ENCODE peak calls at places on chromosomes 3 and 15, in nine cellular contexts. One of them, this sample, is unnamed.

GRCh38 chr15:72117448-72117697 is 577 bp downstream of the MYO9A start:
- DNase-seq in stomach: peak; percentile 79
- DNase-seq in K562: peak; percentile 52
- DNase-seq in sigmoid colon: peak; percentile 92
- DNase-seq in thoracic aorta: peak; percentile 30
- DNase-seq in LNCaP clone FGC: no peak
- DNase-seq in neural progenitor cell: peak; percentile 90
- DNase-seq in WERI-Rb-1: peak; percentile 66
- DNase-seq in left lung: peak; percentile 95
- DNase-seq in this sample: peak; percentile 88

GRCh38 chr3:158104346-158105020 is 1.7 kb downstream of the SHOX2 start:
- DNase-seq in WERI-Rb-1: no peak
- DNase-seq in neural progenitor cell: no peak
- DNase-seq in left lung: no peak
- DNase-seq in sigmoid colon: no peak
- DNase-seq in LNCaP clone FGC: no peak
- DNase-seq in stomach: no peak
- DNase-seq in thoracic aorta: no peak
- DNase-seq in K562: no peak
- DNase-seq in this sample: no peak

GRCh38 chr3:99484871-99485270 is 153.5 kb upstream of the COL8A1 start:
- DNase-seq in WERI-Rb-1: no peak
- DNase-seq in sigmoid colon: no peak
- DNase-seq in left lung: no peak
- DNase-seq in thoracic aorta: no peak
- DNase-seq in K562: no peak
- DNase-seq in LNCaP clone FGC: no peak
- DNase-seq in stomach: no peak
- DNase-seq in neural progenitor cell: peak; percentile 49
- DNase-seq in this sample: no peak

GRCh38 chr3:38281895-38282686 is at the start of gene SLC22A14:
- DNase-seq in left lung: peak; percentile 57
- DNase-seq in K562: peak; percentile 65
- DNase-seq in WERI-Rb-1: peak; percentile 41
- DNase-seq in thoracic aorta: no peak
- DNase-seq in sigmoid colon: no peak
- DNase-seq in LNCaP clone FGC: no peak
- DNase-seq in stomach: no peak
- DNase-seq in neural progenitor cell: peak; percentile 16
- DNase-seq in this sample: peak; percentile 78

GRCh38 chr3:160226026-160226739 is 961 bp downstream of the C3orf80 start:
- DNase-seq in LNCaP clone FGC: no peak
- DNase-seq in WERI-Rb-1: peak; percentile 33
- DNase-seq in stomach: no peak
- DNase-seq in left lung: peak; percentile 80
- DNase-seq in neural progenitor cell: peak; percentile 74
- DNase-seq in sigmoid colon: peak; percentile 69
- DNase-seq in thoracic aorta: no peak
- DNase-seq in K562: peak; percentile 18
- DNase-seq in this sample: peak; percentile 72

GRCh38 chr3:190673157-190673556 is 159.3 kb downstream of the IL1RAP start:
- DNase-seq in LNCaP clone FGC: no peak
- DNase-seq in WERI-Rb-1: no peak
- DNase-seq in left lung: no peak
- DNase-seq in sigmoid colon: no peak
- DNase-seq in neural progenitor cell: no peak
- DNase-seq in thoracic aorta: no peak
- DNase-seq in stomach: no peak
- DNase-seq in K562: no peak
- DNase-seq in this sample: no peak

GRCh38 chr3:167671878-167672427 is 18.2 kb upstream of the WDR49 start:
- DNase-seq in thoracic aorta: no peak
- DNase-seq in WERI-Rb-1: no peak
- DNase-seq in sigmoid colon: no peak
- DNase-seq in left lung: no peak
- DNase-seq in stomach: no peak
- DNase-seq in neural progenitor cell: no peak
- DNase-seq in K562: no peak
- DNase-seq in LNCaP clone FGC: no peak
- DNase-seq in this sample: no peak

GRCh38 chr3:48949376-48949717 is 30.7 kb downstream of the ARIH2 start:
- DNase-seq in neural progenitor cell: no peak
- DNase-seq in left lung: no peak
- DNase-seq in stomach: no peak
- DNase-seq in sigmoid colon: no peak
- DNase-seq in LNCaP clone FGC: no peak
- DNase-seq in thoracic aorta: no peak
- DNase-seq in WERI-Rb-1: no peak
- DNase-seq in K562: no peak
- DNase-seq in this sample: no peak

GRCh38 chr15:92921215-92922131 is 21.3 kb downstream of the CHD2 start:
- DNase-seq in K562: no peak
- DNase-seq in sigmoid colon: no peak
- DNase-seq in WERI-Rb-1: no peak
- DNase-seq in left lung: no peak
- DNase-seq in stomach: no peak
- DNase-seq in LNCaP clone FGC: no peak
- DNase-seq in thoracic aorta: no peak
- DNase-seq in neural progenitor cell: no peak
- DNase-seq in this sample: no peak

GRCh38 chr3:57163751-57164150 is 1.4 kb downstream of the IL17RD start:
- DNase-seq in K562: no peak
- DNase-seq in neural progenitor cell: no peak
- DNase-seq in LNCaP clone FGC: no peak
- DNase-seq in WERI-Rb-1: no peak
- DNase-seq in thoracic aorta: no peak
- DNase-seq in stomach: no peak
- DNase-seq in left lung: no peak
- DNase-seq in sigmoid colon: no peak
- DNase-seq in this sample: peak; percentile 53

GRCh38 chr3:133914839-133915600 is 19.3 kb upstream of the RAB6B start:
- DNase-seq in thoracic aorta: no peak
- DNase-seq in neural progenitor cell: no peak
- DNase-seq in WERI-Rb-1: peak; percentile 59
- DNase-seq in stomach: no peak
- DNase-seq in sigmoid colon: no peak
- DNase-seq in LNCaP clone FGC: no peak
- DNase-seq in K562: no peak
- DNase-seq in left lung: no peak
- DNase-seq in this sample: no peak
- H3K4me3 ChIP-seq in thoracic aorta: no peak overlapping the region
- H3K4me3 ChIP-seq in neural progenitor cell: no peak overlapping the region
- H3K4me3 ChIP-seq in WERI-Rb-1: peak overlapping the region; percentile 0
- H3K4me3 ChIP-seq in stomach: no peak overlapping the region
- H3K4me3 ChIP-seq in sigmoid colon: no peak overlapping the region
- H3K4me3 ChIP-seq in LNCaP clone FGC: no peak overlapping the region
- H3K4me3 ChIP-seq in K562: no peak overlapping the region
- H3K4me3 ChIP-seq in left lung: no peak overlapping the region
- H3K4me3 ChIP-seq in this sample: no peak overlapping the region

GRCh38 chr3:108590443-108590842 is 921 bp downstream of the DZIP3 start:
- DNase-seq in WERI-Rb-1: no peak
- DNase-seq in K562: peak; percentile 7
- DNase-seq in neural progenitor cell: peak; percentile 6
- DNase-seq in thoracic aorta: no peak
- DNase-seq in stomach: no peak
- DNase-seq in LNCaP clone FGC: no peak
- DNase-seq in left lung: no peak
- DNase-seq in sigmoid colon: no peak
- DNase-seq in this sample: no peak
- H3K4me3 ChIP-seq in WERI-Rb-1: peak overlapping the region; percentile 100
- H3K4me3 ChIP-seq in K562: peak overlapping the region; percentile 76
- H3K4me3 ChIP-seq in neural progenitor cell: peak overlapping the region; percentile 87
- H3K4me3 ChIP-seq in thoracic aorta: peak overlapping the region; percentile 89
- H3K4me3 ChIP-seq in stomach: peak overlapping the region; percentile 95
- H3K4me3 ChIP-seq in LNCaP clone FGC: peak overlapping the region; percentile 82
- H3K4me3 ChIP-seq in left lung: peak overlapping the region; percentile 63
- H3K4me3 ChIP-seq in sigmoid colon: peak overlapping the region; percentile 64
- H3K4me3 ChIP-seq in this sample: peak overlapping the region; percentile 82

GRCh38 chr3:31968391-31968926 is 12.6 kb downstream of the OSBPL10 start:
- DNase-seq in neural progenitor cell: no peak
- DNase-seq in left lung: no peak
- DNase-seq in K562: no peak
- DNase-seq in sigmoid colon: no peak
- DNase-seq in WERI-Rb-1: no peak
- DNase-seq in stomach: no peak
- DNase-seq in LNCaP clone FGC: no peak
- DNase-seq in thoracic aorta: no peak
- DNase-seq in this sample: no peak

GRCh38 chr3:31971607-31972006 is 9.5 kb downstream of the OSBPL10 start:
- DNase-seq in left lung: no peak
- DNase-seq in stomach: no peak
- DNase-seq in neural progenitor cell: no peak
- DNase-seq in sigmoid colon: no peak
- DNase-seq in thoracic aorta: no peak
- DNase-seq in K562: no peak
- DNase-seq in WERI-Rb-1: no peak
- DNase-seq in LNCaP clone FGC: no peak
- DNase-seq in this sample: no peak

GRCh38 chr3:31966978-31967592 is 14.0 kb downstream of the OSBPL10 start:
- DNase-seq in stomach: no peak
- DNase-seq in LNCaP clone FGC: no peak
- DNase-seq in left lung: no peak
- DNase-seq in K562: no peak
- DNase-seq in neural progenitor cell: no peak
- DNase-seq in sigmoid colon: no peak
- DNase-seq in WERI-Rb-1: no peak
- DNase-seq in thoracic aorta: no peak
- DNase-seq in this sample: no peak

GRCh38 chr3:31973081-31973480 is 8.0 kb downstream of the OSBPL10 start:
- DNase-seq in WERI-Rb-1: no peak
- DNase-seq in thoracic aorta: no peak
- DNase-seq in LNCaP clone FGC: no peak
- DNase-seq in left lung: no peak
- DNase-seq in K562: no peak
- DNase-seq in sigmoid colon: no peak
- DNase-seq in stomach: no peak
- DNase-seq in neural progenitor cell: no peak
- DNase-seq in this sample: no peak

GRCh38 chr3:31968927-31969418 is 12.1 kb downstream of the OSBPL10 start:
- DNase-seq in stomach: no peak
- DNase-seq in sigmoid colon: no peak
- DNase-seq in WERI-Rb-1: no peak
- DNase-seq in K562: no peak
- DNase-seq in neural progenitor cell: peak; percentile 73
- DNase-seq in thoracic aorta: peak; percentile 18
- DNase-seq in LNCaP clone FGC: no peak
- DNase-seq in left lung: no peak
- DNase-seq in this sample: no peak
- H3K4me3 ChIP-seq in stomach: no peak overlapping the region
- H3K4me3 ChIP-seq in sigmoid colon: no peak overlapping the region
- H3K4me3 ChIP-seq in WERI-Rb-1: no peak overlapping the region
- H3K4me3 ChIP-seq in K562: no peak overlapping the region
- H3K4me3 ChIP-seq in neural progenitor cell: no peak overlapping the region
- H3K4me3 ChIP-seq in thoracic aorta: peak overlapping the region; percentile 40
- H3K4me3 ChIP-seq in LNCaP clone FGC: no peak overlapping the region
- H3K4me3 ChIP-seq in left lung: no peak overlapping the region
- H3K4me3 ChIP-seq in this sample: no peak overlapping the region

DNA sequence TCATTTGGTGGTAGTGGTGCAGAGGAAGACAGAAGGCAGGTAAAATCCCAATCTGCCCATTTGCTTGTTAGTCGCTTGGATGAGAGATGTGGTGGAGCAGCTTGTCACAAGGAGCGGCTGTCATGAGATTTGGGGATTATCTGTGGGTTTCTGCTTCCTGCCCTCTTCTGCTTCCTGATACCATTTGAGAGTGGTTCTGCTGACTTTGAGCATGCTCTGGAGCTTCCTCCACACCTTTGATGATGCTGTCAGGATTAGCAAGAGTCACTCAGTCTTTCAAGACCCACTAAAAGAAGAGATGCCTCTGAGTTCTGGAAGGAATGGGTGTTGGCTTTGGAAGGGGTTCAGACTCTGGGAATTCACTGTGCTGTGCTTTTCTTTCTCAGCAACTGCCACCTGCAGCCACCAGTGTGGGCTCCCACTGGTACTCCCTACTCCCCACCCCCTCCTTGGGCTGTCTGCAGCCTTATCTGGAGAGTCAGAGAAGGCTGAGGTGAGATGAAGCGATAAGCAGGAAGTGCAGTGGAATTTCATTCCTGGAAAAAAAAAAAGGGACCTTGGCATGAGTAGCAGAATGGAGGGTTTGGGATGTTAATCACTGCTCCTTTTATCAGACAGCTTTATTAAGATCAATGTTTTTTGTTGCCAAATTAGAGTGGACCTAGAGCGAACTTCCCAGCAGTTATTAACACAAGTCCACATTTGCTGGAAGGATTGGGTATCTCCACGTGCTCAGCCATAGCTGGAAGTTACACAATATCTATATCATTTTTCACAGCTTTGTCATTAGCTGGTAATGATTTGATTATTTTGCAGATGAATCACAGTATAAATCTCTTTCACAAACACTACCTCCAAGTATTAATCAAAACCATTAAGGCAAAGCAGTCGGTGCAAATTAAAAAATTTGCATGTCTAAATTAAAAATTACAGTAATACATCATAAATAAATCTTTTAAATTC is 233.0 kb upstream of the SATB1 start:
- DNase-seq in stomach: no peak
- DNase-seq in sigmoid colon: no peak
- DNase-seq in thoracic aorta: no peak
- DNase-seq in WERI-Rb-1: peak; percentile 9
- DNase-seq in neural progenitor cell: no peak
- DNase-seq in LNCaP clone FGC: no peak
- DNase-seq in K562: no peak
- DNase-seq in left lung: no peak
- DNase-seq in this sample: no peak
- H3K4me3 ChIP-seq in stomach: no peak overlapping the region
- H3K4me3 ChIP-seq in sigmoid colon: no peak overlapping the region
- H3K4me3 ChIP-seq in thoracic aorta: no peak overlapping the region
- H3K4me3 ChIP-seq in WERI-Rb-1: no peak overlapping the region
- H3K4me3 ChIP-seq in neural progenitor cell: no peak overlapping the region
- H3K4me3 ChIP-seq in LNCaP clone FGC: no peak overlapping the region
- H3K4me3 ChIP-seq in K562: no peak overlapping the region
- H3K4me3 ChIP-seq in left lung: no peak overlapping the region
- H3K4me3 ChIP-seq in this sample: no peak overlapping the region

GRCh38 chr15:78709263-78709882 is 68.4 kb upstream of the CHRNB4 start:
- DNase-seq in WERI-Rb-1: peak; percentile 83
- DNase-seq in thoracic aorta: peak; percentile 9
- DNase-seq in LNCaP clone FGC: no peak
- DNase-seq in stomach: peak; percentile 78
- DNase-seq in sigmoid colon: peak; percentile 88
- DNase-seq in K562: peak; percentile 78
- DNase-seq in neural progenitor cell: peak; percentile 85
- DNase-seq in left lung: peak; percentile 93
- DNase-seq in this sample: peak; percentile 90
- H3K4me3 ChIP-seq in WERI-Rb-1: no peak overlapping the region
- H3K4me3 ChIP-seq in thoracic aorta: peak overlapping the region; percentile 41
- H3K4me3 ChIP-seq in LNCaP clone FGC: no peak overlapping the region
- H3K4me3 ChIP-seq in stomach: peak overlapping the region; percentile 15
- H3K4me3 ChIP-seq in sigmoid colon: no peak overlapping the region
- H3K4me3 ChIP-seq in K562: no peak overlapping the region
- H3K4me3 ChIP-seq in neural progenitor cell: no peak overlapping the region
- H3K4me3 ChIP-seq in left lung: no peak overlapping the region
- H3K4me3 ChIP-seq in this sample: no peak overlapping the region